ENCODE peak calls at places on chromosomes 7 and 10, in ten cellular contexts. U, F, W, J, R, O, S, I, C and D are unnamed samples. For H3K27me3, the result is how much of the 10 kb centered on the place peaks cover.

GRCh38 chr10:95181731-95182130 is 12.3 kb upstream of the ACSM6 start:
- DNase-seq in J (no peak), O (no peak), F (no peak), I (no peak), R (no peak), U (no peak), W (no peak), S (no peak), C (no peak), D (no peak)

GRCh38 chr10:131812736-131813604 is 87.8 kb upstream of the PPP2R2D start:
- DNase-seq in J (no peak), I (no peak), O (no peak), S (peak), F (no peak), U (no peak), W (no peak), C (no peak), R (no peak), D (no peak)

GRCh38 chr10:60536529-60537114 is 146.9 kb upstream of the ANK3 start:
- DNase-seq in J (no peak), W (no peak), R (peak), F (no peak), S (no peak), C (peak), I (no peak), O (no peak), U (no peak), D (no peak)

GRCh38 chr10:78045856-78046255 is 12.2 kb downstream of the RPS24 start:
- DNase-seq in W (no peak), S (no peak), R (no peak), C (no peak), F (no peak), J (no peak), U (no peak), I (no peak), O (no peak), D (no peak)

GRCh38 chr10:36725581-36726520 is 399.5 kb upstream of the ANKRD30A start:
- DNase-seq in S (no peak), I (no peak), C (no peak), W (no peak), R (peak), J (peak), F (no peak), U (no peak), O (peak), D (no peak)

GRCh38 chr10:16999665-17000451 is 129.8 kb downstream of the CUBN start:
- DNase-seq in W (no peak), I (peak), J (no peak), R (no peak), F (no peak), U (no peak), S (no peak), O (no peak), C (no peak), D (no peak)

GRCh38 chr7:27910341-27910740 is 170.4 kb downstream of the TAX1BP1 start:
- DNase-seq in U (no peak), W (no peak), I (no peak), F (no peak), J (no peak), R (no peak), S (no peak), O (no peak), C (no peak), D (no peak)

GRCh38 chr10:132916421-132916841 is 25.9 kb downstream of the CFAP46 start:
- DNase-seq in J (no peak), R (no peak), I (no peak), C (no peak), W (no peak), U (no peak), S (no peak), F (no peak), O (no peak), D (no peak)

GRCh38 chr10:116687633-116688032 is 54.7 kb downstream of the HSPA12A start:
- DNase-seq in U (no peak), F (no peak), C (no peak), J (no peak), S (no peak), R (no peak), I (no peak), O (no peak), W (no peak), D (no peak)

GRCh38 chr10:3898821-3899220 is 113.8 kb upstream of the KLF6 start:
- DNase-seq in R (no peak), U (no peak), W (no peak), S (no peak), O (no peak), I (no peak), J (no peak), F (no peak), C (peak), D (no peak)

GRCh38 chr7:152107945-152108344 is 82.5 kb downstream of the GALNT11 start:
- DNase-seq in R (no peak), I (no peak), C (no peak), U (no peak), W (no peak), J (no peak), F (no peak), S (no peak), O (no peak), D (no peak)

GRCh38 chr7:46440186-46440585 is 519.1 kb upstream of the IGFBP3 start:
- DNase-seq in S (no peak), J (no peak), R (no peak), U (no peak), O (no peak), C (no peak), F (no peak), W (no peak), I (no peak), D (no peak)

GRCh38 chr7:83517026-83517700 is 131.8 kb downstream of the SEMA3E start:
- DNase-seq in O (no peak), C (no peak), S (no peak), W (no peak), I (no peak), U (no peak), R (no peak), J (no peak), F (no peak), D (no peak)

GRCh38 chr7:12643644-12644043 is 43.8 kb upstream of the ARL4A start:
- DNase-seq in J (no peak), U (no peak), W (no peak), R (no peak), F (no peak), S (no peak), O (no peak), I (no peak), C (no peak), D (no peak)

GRCh38 chr7:128217030-128217805 is 23.9 kb upstream of the LEP start:
- DNase-seq in R (peak), J (no peak), I (no peak), F (no peak), U (no peak), W (no peak), S (peak), O (no peak), C (no peak), D (no peak)

GRCh38 chr7:106819546-106819945 is 45.5 kb upstream of the PIK3CG start:
- DNase-seq in J (no peak), S (no peak), O (no peak), R (no peak), U (no peak), W (no peak), F (no peak), I (no peak), C (no peak), D (no peak)

GRCh38 chr10:99983280-99983988 is 26.3 kb downstream of the DNMBP start:
- DNase-seq in J (peak), R (no peak), F (peak), I (peak), O (no peak), W (no peak), S (peak), C (no peak), U (no peak), D (peak)

GRCh38 chr10:79178614-79179403 is 110.0 kb downstream of the ZMIZ1 start:
- DNase-seq in R (no peak), J (peak), C (no peak), O (no peak), U (no peak), I (no peak), W (no peak), S (peak), F (no peak), D (peak)

GRCh38 chr10:12063483-12063818 is 5.3 kb upstream of the DHTKD1 start:
- DNase-seq in F (no peak), R (no peak), I (no peak), J (no peak), C (no peak), O (no peak), U (no peak), S (no peak), W (no peak), D (no peak)

GRCh38 chr10:12067336-12067735 is 1.4 kb upstream of the DHTKD1 start:
- DNase-seq in I (no peak), F (no peak), W (no peak), C (no peak), R (peak), U (no peak), S (no peak), O (no peak), J (no peak), D (no peak)

GRCh38 chr10:12073526-12073925 is 4.8 kb downstream of the DHTKD1 start:
- DNase-seq in O (no peak), S (no peak), W (no peak), I (no peak), R (no peak), C (no peak), J (peak), F (no peak), U (no peak), D (peak)

GRCh38 chr10:12062754-12063482 is 5.8 kb upstream of the DHTKD1 start:
- DNase-seq in R (no peak), W (no peak), O (no peak), C (no peak), U (no peak), S (no peak), J (no peak), I (no peak), F (no peak), D (no peak)

DNA sequence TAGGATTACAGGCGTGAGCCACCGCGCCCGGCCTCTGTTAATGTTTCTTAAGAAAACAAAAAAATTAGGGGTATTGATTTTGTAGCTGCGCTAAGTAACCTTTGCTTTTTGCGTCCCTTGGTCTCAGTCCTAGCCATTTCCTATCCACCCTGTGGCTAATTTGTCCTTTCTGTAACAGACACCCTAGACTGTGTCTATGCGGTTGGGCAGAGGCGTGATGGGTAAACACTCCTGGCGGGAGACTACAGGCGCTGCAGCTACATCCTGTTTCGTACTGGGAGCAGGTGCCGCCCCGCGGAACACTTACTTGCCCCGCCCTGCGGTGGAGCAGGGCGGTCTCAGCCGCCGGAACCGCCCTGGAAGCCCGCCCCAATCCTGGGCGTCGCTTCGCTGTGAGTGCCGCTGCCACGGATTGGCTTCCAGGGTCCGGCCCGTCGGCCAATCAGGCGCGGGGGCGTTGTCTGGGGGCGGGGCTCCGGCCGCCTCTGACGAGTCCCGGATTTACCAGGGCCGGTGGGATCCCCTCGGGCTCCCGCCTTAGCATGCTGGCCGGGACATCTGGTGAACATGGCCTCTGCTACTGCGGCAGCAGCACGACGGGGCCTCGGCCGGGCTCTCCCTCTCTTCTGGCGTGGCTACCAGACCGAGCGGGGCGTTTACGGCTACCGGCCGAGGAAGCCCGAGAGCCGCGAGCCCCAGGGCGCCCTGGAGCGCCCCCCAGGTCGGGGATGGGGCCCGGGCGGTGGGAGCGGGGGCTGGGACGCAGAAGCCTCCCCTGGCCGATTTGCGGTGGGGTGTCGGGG is at the start of gene DHTKD1:
- DNase-seq in S (peak), U (peak), O (peak), F (peak), C (peak), R (peak), J (peak), W (peak), I (peak), D (peak)
- TF ChIP-seq CTCF in S (peak), U (peak), O (peak), F (peak), C (peak), R (peak), J (no peak), W (peak), I (peak), D (peak)

DNA sequence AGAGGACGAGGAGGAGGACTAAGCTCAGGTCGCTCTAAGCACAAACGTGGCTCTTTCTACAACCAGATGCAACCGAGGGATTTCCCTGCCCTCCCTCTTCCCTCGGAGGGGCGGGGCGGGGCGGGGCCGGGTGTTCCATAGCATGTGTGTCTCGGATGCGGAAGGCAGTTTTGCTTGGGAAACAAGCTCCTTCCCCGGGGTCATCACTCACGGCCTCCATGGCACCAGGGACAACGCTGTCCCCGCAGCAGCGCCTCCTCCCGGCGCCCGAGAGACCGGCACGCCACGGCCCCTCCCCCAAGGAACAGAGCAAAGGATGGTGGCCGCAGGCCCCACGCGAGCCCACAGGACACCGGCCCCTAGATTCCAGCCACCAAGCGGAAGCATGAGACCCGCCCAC is 110.5 kb downstream of the PAXIP1 start:
- DNase-seq in S (no peak), J (no peak), C (no peak), F (no peak), W (no peak), R (no peak), O (peak), I (no peak), U (no peak), D (no peak)
- H3K4me3 ChIP-seq in S (no peak), J (no peak), C (no peak), F (no peak), W (no peak), R (no peak), O (no peak), I (no peak), U (no peak), D (no peak)

DNA sequence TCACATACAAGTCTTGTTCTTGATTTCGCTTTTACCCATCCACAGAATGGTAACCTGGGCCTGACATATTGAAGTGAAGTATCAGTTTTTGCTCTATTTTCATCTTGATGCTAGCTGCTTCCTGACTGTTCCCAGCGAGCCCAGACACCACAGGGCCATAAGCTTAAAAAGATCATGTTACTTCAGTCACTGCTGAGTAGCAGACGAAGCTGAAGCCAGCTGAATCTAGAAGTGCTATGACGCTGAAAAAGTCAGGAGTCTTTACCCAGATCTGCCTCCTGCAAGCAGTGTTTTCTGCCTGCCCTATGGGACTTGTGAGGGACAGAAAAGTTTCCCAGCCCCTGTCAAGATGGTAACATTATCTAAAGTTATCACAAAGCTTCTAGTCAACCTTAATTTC is 2.7 kb upstream of the PRXL2A start:
- DNase-seq in C (no peak), W (no peak), I (no peak), R (no peak), S (no peak), O (no peak), U (no peak), J (no peak), F (no peak), D (no peak)
- H3K27me3 ChIP-seq in C (under half), W (under half), I (under half), R (under half), S (under half), O (under half), U (under half), J (under half), F (under half), D (under half)

GRCh38 chr10:70863470-70864160 is 24.8 kb downstream of the PCBD1 start:
- DNase-seq in S (no peak), C (no peak), R (no peak), U (no peak), I (no peak), O (no peak), W (no peak), F (no peak), J (no peak), D (no peak)
- TF ChIP-seq CTCF in S (no peak), C (peak), R (no peak), U (no peak), I (no peak), O (no peak), W (no peak), F (no peak), J (no peak), D (no peak)